ENCODE peak calls at places on chromosomes 16 and 17, in five cellular contexts. C, X, B, E and A are unnamed samples.

GRCh38 chr17:72270530-72270929 is 149.7 kb downstream of the SOX9 start:
- DNase-seq in C (no peak), X (no peak), B (peak; percentile 50), E (no peak), A (no peak)

GRCh38 chr17:8226536-8227237 is 16.3 kb upstream of the AURKB start:
- DNase-seq in C (peak; percentile 91), X (peak; percentile 78), B (peak; percentile 65), E (no peak), A (peak; percentile 62)

GRCh38 chr17:61333151-61333550 is 66.5 kb upstream of the TBX2 start:
- DNase-seq in C (no peak), X (no peak), B (no peak), E (no peak), A (no peak)

GRCh38 chr16:57603110-57604024 is 25.1 kb upstream of the ADGRG1 start:
- DNase-seq in C (no peak), X (no peak), B (no peak), E (no peak), A (no peak)

GRCh38 chr16:86383488-86384262 is 126.7 kb upstream of the FOXF1 start:
- DNase-seq in C (no peak), X (no peak), B (no peak), E (no peak), A (peak; percentile 35)

GRCh38 chr17:42518046-42518754 is 17.8 kb upstream of the NAGLU start:
- DNase-seq in C (peak; percentile 79), X (no peak), B (no peak), E (no peak), A (peak; percentile 64)

GRCh38 chr17:47265983-47266541 is 12.4 kb downstream of the ITGB3 start:
- DNase-seq in C (no peak), X (no peak), B (no peak), E (peak; percentile 48), A (peak; percentile 58)

GRCh38 chr17:57810740-57811632 is 38.9 kb downstream of the MRPS23 start:
- DNase-seq in C (no peak), X (no peak), B (peak; percentile 74), E (peak; percentile 25), A (no peak)

GRCh38 chr16:56915311-56916105 is 16.4 kb upstream of the HERPUD1 start:
- DNase-seq in C (no peak), X (no peak), B (no peak), E (no peak), A (no peak)

GRCh38 chr17:33904438-33904837 is 350.6 kb upstream of the CCL2 start:
- DNase-seq in C (no peak), X (no peak), B (no peak), E (no peak), A (peak; percentile 72)

GRCh38 chr17:83062011-83062817 is 17.2 kb upstream of the METRNL start:
- DNase-seq in C (no peak), X (no peak), B (peak; percentile 34), E (no peak), A (no peak)

GRCh38 chr17:37813753-37814152 is 68.9 kb upstream of the HNF1B start:
- DNase-seq in C (no peak), X (no peak), B (no peak), E (no peak), A (no peak)

GRCh38 chr16:77169650-77170236 is 21.2 kb upstream of the MON1B start:
- DNase-seq in C (peak; percentile 42), X (no peak), B (peak; percentile 45), E (peak; percentile 52), A (peak; percentile 58)

GRCh38 chr16:84085271-84085667 is 31.5 kb downstream of the MBTPS1 start:
- DNase-seq in C (no peak), X (no peak), B (no peak), E (no peak), A (no peak)

GRCh38 chr17:7249219-7249618 is 2.3 kb downstream of the CTDNEP1 start:
- DNase-seq in C (no peak), X (no peak), B (no peak), E (no peak), A (no peak)

GRCh38 chr17:60641810-60642220 is 35.8 kb upstream of the BCAS3 start:
- DNase-seq in C (peak; percentile 78), X (no peak), B (peak; percentile 75), E (peak; percentile 87), A (peak; percentile 70)

GRCh38 chr17:15237106-15237425 is 28.1 kb downstream of the PMP22 start:
- DNase-seq in C (no peak), X (no peak), B (no peak), E (peak; percentile 67), A (no peak)

GRCh38 chr16:88769617-88770458 is 15.2 kb downstream of the PIEZO1 start:
- DNase-seq in C (no peak), X (no peak), B (peak; percentile 76), E (no peak), A (peak; percentile 85)

GRCh38 chr17:61072648-61073047 is 327.0 kb upstream of the TBX2 start:
- DNase-seq in C (no peak), X (no peak), B (no peak), E (no peak), A (no peak)

GRCh38 chr17:27244481-27245223 is 49.3 kb upstream of the WSB1 start:
- DNase-seq in C (no peak), X (no peak), B (no peak), E (peak; percentile 53), A (no peak)

GRCh38 chr17:72118588-72119279 is 2.1 kb upstream of the SOX9 start:
- DNase-seq in C (peak; percentile 58), X (peak; percentile 15), B (peak; percentile 83), E (peak; percentile 75), A (peak; percentile 50)

GRCh38 chr17:79970576-79971068 is 65.0 kb downstream of the TBC1D16 start:
- DNase-seq in C (peak; percentile 38), X (no peak), B (peak; percentile 33), E (peak; percentile 77), A (no peak)

GRCh38 chr17:10743316-10744009 is 13.6 kb upstream of the TMEM220 start:
- DNase-seq in C (no peak), X (no peak), B (no peak), E (no peak), A (no peak)

GRCh38 chr17:43702636-43703035 is 40.9 kb upstream of the MEOX1 start:
- DNase-seq in C (no peak), X (no peak), B (peak; percentile 63), E (peak; percentile 65), A (peak; percentile 66)
- TF ChIP-seq ZBTB33 in C (no peak), X (no peak), B (no peak), E (no peak), A (no peak)

GRCh38 chr17:50354776-50355175 is 8.8 kb downstream of the XYLT2 start:
- DNase-seq in C (no peak), X (no peak), B (no peak), E (no peak), A (no peak)

GRCh38 chr17:50356892-50357510 is 11.1 kb downstream of the XYLT2 start:
- DNase-seq in C (no peak), X (no peak), B (no peak), E (no peak), A (no peak)

GRCh38 chr17:50355336-50355700 is 9.4 kb downstream of the XYLT2 start:
- DNase-seq in C (no peak), X (no peak), B (no peak), E (no peak), A (no peak)

GRCh38 chr17:50356418-50356817 is 10.5 kb downstream of the XYLT2 start:
- DNase-seq in C (no peak), X (no peak), B (no peak), E (no peak), A (no peak)

DNA sequence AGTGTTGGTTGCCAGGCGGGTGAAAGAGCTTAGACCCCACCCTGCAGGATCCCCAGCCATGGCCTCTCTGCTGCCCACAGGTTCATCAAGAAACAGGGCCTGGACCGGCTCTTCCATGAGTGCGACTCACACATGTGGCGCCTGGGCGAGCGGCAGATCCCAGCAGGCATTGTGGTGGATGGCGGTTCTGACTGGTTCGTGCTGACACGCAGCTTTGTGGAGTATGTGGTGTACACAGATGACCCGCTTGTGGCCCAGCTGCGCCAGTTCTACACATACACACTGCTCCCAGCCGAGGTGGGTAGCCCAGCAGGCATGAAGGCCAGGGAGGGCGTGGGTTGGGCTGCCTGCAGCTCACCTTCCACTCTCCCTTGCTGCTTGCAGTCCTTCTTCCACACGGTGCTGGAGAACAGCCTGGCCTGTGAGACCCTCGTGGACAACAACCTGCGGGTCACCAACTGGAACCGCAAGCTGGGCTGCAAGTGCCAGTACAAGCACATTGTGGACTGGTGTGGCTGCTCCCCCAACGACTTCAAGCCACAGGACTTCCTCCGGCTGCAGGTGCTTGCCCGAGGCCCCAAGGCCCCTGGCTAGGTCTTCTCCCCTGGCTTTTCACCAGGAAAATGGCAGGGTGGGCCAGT is 9.9 kb downstream of the XYLT2 start:
- DNase-seq in C (no peak), X (no peak), B (no peak), E (no peak), A (no peak)
- TF ChIP-seq ZBTB33 in C (no peak), X (no peak), B (no peak), E (no peak), A (peak; percentile 77)

GRCh38 chr16:69855587-69855986 is 93.5 kb downstream of the WWP2 start:
- DNase-seq in C (no peak), X (no peak), B (no peak), E (no peak), A (no peak)

GRCh38 chr16:69861276-69862030 is 89.7 kb upstream of the CLEC18A start:
- DNase-seq in C (no peak), X (no peak), B (no peak), E (no peak), A (no peak)

GRCh38 chr16:69858196-69859104 is 92.7 kb upstream of the CLEC18A start:
- DNase-seq in C (no peak), X (no peak), B (no peak), E (peak; percentile 54), A (no peak)

GRCh38 chr16:69860233-69861231 is 90.6 kb upstream of the CLEC18A start:
- DNase-seq in C (no peak), X (no peak), B (no peak), E (peak; percentile 43), A (no peak)

GRCh38 chr16:69859105-69859969 is 91.8 kb upstream of the CLEC18A start:
- DNase-seq in C (peak; percentile 33), X (no peak), B (peak; percentile 36), E (peak; percentile 93), A (peak; percentile 71)
- TF ChIP-seq ZBTB33 in C (no peak), X (no peak), B (no peak), E (peak; percentile 6), A (no peak)

GRCh38 chr16:81582655-81583441 is 138.2 kb downstream of the CMIP start:
- DNase-seq in C (no peak), X (no peak), B (no peak), E (peak; percentile 79), A (peak; percentile 38)

GRCh38 chr16:81583893-81584705 is 139.5 kb downstream of the CMIP start:
- DNase-seq in C (peak; percentile 74), X (no peak), B (no peak), E (no peak), A (no peak)

GRCh38 chr16:81578015-81578554 is 133.5 kb downstream of the CMIP start:
- DNase-seq in C (no peak), X (no peak), B (no peak), E (no peak), A (no peak)

GRCh38 chr16:81578636-81579413 is 134.2 kb downstream of the CMIP start:
- DNase-seq in C (no peak), X (no peak), B (no peak), E (no peak), A (no peak)

DNA sequence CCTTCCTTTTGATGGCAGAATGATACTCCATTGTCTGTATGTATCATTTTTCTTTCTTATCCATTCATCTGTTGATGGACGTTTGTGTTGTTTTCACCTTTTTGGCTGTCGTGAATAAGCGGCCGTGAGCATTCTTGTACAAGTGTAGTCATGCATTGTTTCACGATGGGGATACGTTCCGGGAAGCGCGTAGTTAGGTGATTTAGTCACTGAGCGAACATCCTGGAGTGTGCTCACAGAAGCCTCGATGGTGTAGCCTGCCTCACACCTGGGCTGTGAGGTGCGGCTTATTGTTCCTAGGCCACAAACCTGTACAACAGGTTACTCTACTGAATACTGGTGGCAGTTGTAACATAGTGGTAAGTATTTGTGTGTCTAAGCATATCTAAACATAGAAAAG is 136.5 kb downstream of the CMIP start:
- DNase-seq in C (no peak), X (no peak), B (no peak), E (no peak), A (no peak)
- TF ChIP-seq ZBTB33 in C (no peak), X (no peak), B (no peak), E (peak; percentile 60), A (no peak)